ENCODE peak calls at places on chromosomes 3 and 15, in ten cellular contexts. S is effector CD8-positive, alpha-beta T cell; N is choroid plexus epithelial cell; M is NCI-H2107; R is NCI-H2081; Y is T-helper 9 cell; H is brain microvascular endothelial cell; O is NCI-H524; Z is RPMI7951; A is right lobe of liver. P is an unnamed sample.
A peak's percentile ranks its signal among the peaks of the same experiment; 100 is the strongest.

GRCh38 chr3:64131755-64132154 is 93.5 kb downstream of the PRICKLE2 start:
- DNase-seq in H (no peak), M (no peak), R (no peak), N (peak; percentile 17), A (no peak), S (no peak), Z (peak; percentile 41), Y (no peak), O (peak; percentile 44), P (no peak)

GRCh38 chr15:98625614-98626013 is 22.7 kb upstream of the IGF1R start:
- DNase-seq in Y (no peak), O (no peak), M (no peak), Z (no peak), N (no peak), R (no peak), H (no peak), A (no peak), S (no peak), P (no peak)

GRCh38 chr3:120489421-120489820 is 38.6 kb upstream of the FSTL1 start:
- DNase-seq in Z (no peak), Y (no peak), M (no peak), R (no peak), A (no peak), O (no peak), H (no peak), N (no peak), S (no peak), P (no peak)

GRCh38 chr15:26125664-26126063 is 262.5 kb upstream of the ATP10A start:
- DNase-seq in S (no peak), R (no peak), N (no peak), M (no peak), Z (no peak), Y (no peak), A (no peak), H (no peak), O (no peak), P (no peak)

GRCh38 chr3:188154758-188155574 is 1.0 kb downstream of the LPP start:
- DNase-seq in A (no peak), Z (peak; percentile 20), R (no peak), N (peak; percentile 34), Y (no peak), O (no peak), S (no peak), H (no peak), M (no peak), P (no peak)

GRCh38 chr3:107128942-107129341 is 248.3 kb upstream of the CCDC54 start:
- DNase-seq in Z (no peak), M (no peak), H (no peak), A (no peak), R (no peak), S (no peak), Y (no peak), N (peak; percentile 59), O (no peak), P (no peak)

GRCh38 chr3:174812172-174812862 is 46.8 kb upstream of the NAALADL2 start:
- DNase-seq in R (no peak), S (no peak), O (no peak), A (no peak), M (no peak), H (no peak), N (no peak), Y (no peak), Z (no peak), P (no peak)

GRCh38 chr3:42256135-42256819 is 9.7 kb downstream of the CCK start:
- DNase-seq in Y (no peak), S (no peak), O (no peak), R (no peak), M (no peak), Z (peak; percentile 74), A (no peak), H (peak; percentile 14), N (peak; percentile 58), P (no peak)

GRCh38 chr15:74451861-74452835 is 8.8 kb downstream of the UBL7 start:
- DNase-seq in S (no peak), O (no peak), H (no peak), A (no peak), M (no peak), N (no peak), Y (no peak), R (no peak), Z (no peak), P (no peak)

GRCh38 chr3:132624790-132625189 is 27.7 kb downstream of the ACKR4 start:
- DNase-seq in Z (no peak), O (no peak), Y (no peak), R (no peak), A (no peak), S (no peak), N (no peak), M (no peak), H (no peak), P (no peak)

GRCh38 chr15:47506543-47507090 is 210.7 kb upstream of the SEMA6D start:
- DNase-seq in Z (peak; percentile 58), H (no peak), R (no peak), Y (no peak), O (no peak), M (no peak), A (no peak), S (no peak), N (no peak), P (no peak)

GRCh38 chr15:70379134-70379533 is 281.4 kb upstream of the TLE3 start:
- DNase-seq in N (no peak), R (no peak), O (no peak), A (no peak), H (no peak), M (no peak), Y (no peak), Z (no peak), S (no peak), P (no peak)

GRCh38 chr15:68151277-68151676 is 53.9 kb downstream of the CALML4 start:
- DNase-seq in S (no peak), O (no peak), N (peak; percentile 39), A (no peak), H (peak; percentile 7), Y (no peak), Z (no peak), R (no peak), M (no peak), P (no peak)

GRCh38 chr3:11711826-11712225 is 68.1 kb upstream of the VGLL4 start:
- DNase-seq in R (no peak), M (no peak), N (no peak), Z (no peak), A (no peak), H (no peak), Y (no peak), S (no peak), O (peak; percentile 76), P (no peak)

P was measured in kidney epithelial cell.